ENCODE peak calls at places on chromosomes 5 and 9, in four cellular contexts. D is breast epithelium, N is spleen, X is GM06990. L is an unnamed sample.

GRCh38 chr5:134614461-134615085 is 18.1 kb downstream of the SAR1B start:
- DNase-seq in D (no peak), N (no peak), X (no peak), L (no peak)

GRCh38 chr9:2872307-2872940 is 28.5 kb upstream of the PUM3 start:
- DNase-seq in D (no peak), N (no peak), X (no peak), L (no peak)

GRCh38 chr5:181197326-181197951 is 7.6 kb downstream of the TRIM7 start:
- DNase-seq in D (no peak), N (no peak), X (no peak), L (no peak)

GRCh38 chr5:159894149-159894720 is 22.0 kb upstream of the ADRA1B start:
- DNase-seq in D (no peak), N (no peak), X (no peak), L (no peak)

GRCh38 chr5:140317859-140318258 is 15.0 kb upstream of the PFDN1 start:
- DNase-seq in D (no peak), N (no peak), X (no peak), L (no peak)

GRCh38 chr5:56026863-56027300 is 32.1 kb upstream of the IL6ST start:
- DNase-seq in D (no peak), N (no peak), X (peak; percentile 60), L (peak; percentile 77)

GRCh38 chr9:86176468-86176867 is 77.1 kb upstream of the GOLM1 start:
- DNase-seq in D (no peak), N (no peak), X (no peak), L (no peak)

GRCh38 chr9:99403371-99403770 is 181.3 kb downstream of the SEC61B start:
- DNase-seq in D (no peak), N (no peak), X (no peak), L (no peak)

GRCh38 chr9:127835930-127836586 is 18.4 kb downstream of the ENG start:
- DNase-seq in D (no peak), N (no peak), X (no peak), L (no peak)

GRCh38 chr9:97615439-97616072 is 17.6 kb downstream of the TSTD2 start:
- DNase-seq in D (peak; percentile 41), N (no peak), X (no peak), L (peak; percentile 64)

GRCh38 chr9:131738838-131739191 is 1.1 kb downstream of the RAPGEF1 start:
- DNase-seq in D (no peak), N (no peak), X (no peak), L (no peak)

GRCh38 chr5:16057277-16057676 is 122.3 kb downstream of the MARCHF11 start:
- DNase-seq in D (no peak), N (no peak), X (no peak), L (no peak)

GRCh38 chr5:134738963-134739661 is 764 bp downstream of the CAMLG start:
- DNase-seq in D (peak; percentile 28), N (peak; percentile 77), X (peak; percentile 20), L (peak; percentile 48)

GRCh38 chr9:114285166-114285867 is 37.6 kb upstream of the ORM1 start:
- DNase-seq in D (no peak), N (peak; percentile 67), X (no peak), L (no peak)

GRCh38 chr9:32644698-32645097 is 9.2 kb upstream of the TAF1L start:
- DNase-seq in D (no peak), N (no peak), X (no peak), L (no peak)

GRCh38 chr5:107516452-107517184 is 154.1 kb downstream of the EFNA5 start:
- DNase-seq in D (no peak), N (no peak), X (no peak), L (no peak)

GRCh38 chr5:172454355-172455086 is at the start of gene SH3PXD2B:
- DNase-seq in D (no peak), N (peak; percentile 81), X (peak; percentile 39), L (peak; percentile 77)

GRCh38 chr9:83024501-83025125 is 38.3 kb downstream of the RASEF start:
- DNase-seq in D (no peak), N (no peak), X (no peak), L (no peak)

GRCh38 chr9:133957328-133957727 is 34.8 kb downstream of the VAV2 start:
- DNase-seq in D (no peak), N (peak; percentile 73), X (peak; percentile 61), L (no peak)

GRCh38 chr9:95696701-95697100 is 178.8 kb upstream of the ERCC6L2 start:
- DNase-seq in D (no peak), N (no peak), X (no peak), L (no peak)

GRCh38 chr9:113579270-113580040 is 115.9 kb downstream of the RGS3 start:
- DNase-seq in D (no peak), N (peak; percentile 93), X (no peak), L (no peak)

GRCh38 chr5:2174572-2174971 is 291.8 kb upstream of the IRX4 start:
- DNase-seq in D (no peak), N (peak; percentile 46), X (no peak), L (no peak)

GRCh38 chr5:147935032-147935431 is 28.7 kb upstream of the C5orf46 start:
- DNase-seq in D (no peak), N (no peak), X (no peak), L (no peak)

GRCh38 chr9:15837079-15837679 is 284.3 kb downstream of the CCDC171 start:
- DNase-seq in D (no peak), N (no peak), X (no peak), L (peak; percentile 58)

GRCh38 chr5:138641547-138642298 is 66.5 kb upstream of the HSPA9 start:
- DNase-seq in D (no peak), N (peak; percentile 81), X (no peak), L (peak; percentile 73)

GRCh38 chr5:90930756-90931431 is 372.3 kb downstream of the ADGRV1 start:
- DNase-seq in D (no peak), N (no peak), X (no peak), L (no peak)

GRCh38 chr9:110088099-110088498 is 119.9 kb downstream of the C9orf152 start:
- DNase-seq in D (no peak), N (no peak), X (no peak), L (no peak)

GRCh38 chr9:37146372-37146771 is 26.0 kb downstream of the ZCCHC7 start:
- DNase-seq in D (no peak), N (no peak), X (no peak), L (peak; percentile 29)

GRCh38 chr5:118862596-118862995 is 125.8 kb downstream of the DTWD2 start:
- DNase-seq in D (no peak), N (no peak), X (no peak), L (no peak)

GRCh38 chr5:84091400-84091799 is 293.3 kb downstream of the EDIL3 start:
- DNase-seq in D (no peak), N (no peak), X (no peak), L (no peak)

GRCh38 chr5:84092738-84093137 is 291.9 kb downstream of the EDIL3 start:
- DNase-seq in D (no peak), N (no peak), X (no peak), L (no peak)

GRCh38 chr5:84086517-84086916 is 298.2 kb downstream of the EDIL3 start:
- DNase-seq in D (no peak), N (no peak), X (no peak), L (no peak)

GRCh38 chr5:84085387-84086041 is 299.2 kb downstream of the EDIL3 start:
- DNase-seq in D (no peak), N (no peak), X (no peak), L (no peak)

GRCh38 chr5:84088996-84089395 is 295.7 kb downstream of the EDIL3 start:
- DNase-seq in D (no peak), N (no peak), X (no peak), L (no peak)
- TF ChIP-seq CTCF in D (no peak), N (no peak), X (peak; percentile 19), L (no peak)

GRCh38 chr9:36135791-36136276 is 699 bp upstream of the GLIPR2 start:
- DNase-seq in D (no peak), N (no peak), X (no peak), L (no peak)

GRCh38 chr9:36136894-36137391 is 410 bp downstream of the GLIPR2 start:
- DNase-seq in D (no peak), N (no peak), X (no peak), L (no peak)

GRCh38 chr9:36137392-36138004 is 965 bp downstream of the GLIPR2 start:
- DNase-seq in D (no peak), N (no peak), X (no peak), L (no peak)

GRCh38 chr9:36134761-36135505 is 1.6 kb upstream of the GLIPR2 start:
- DNase-seq in D (no peak), N (no peak), X (no peak), L (no peak)

GRCh38 chr9:36136277-36136893 is at the start of gene GLIPR2:
- DNase-seq in D (peak; percentile 38), N (peak; percentile 97), X (peak; percentile 84), L (peak; percentile 96)
- TF ChIP-seq CTCF in D (no peak), N (no peak), X (no peak), L (no peak)

GRCh38 chr5:103881560-103881959 is 319.0 kb upstream of the NUDT12 start:
- DNase-seq in D (no peak), N (no peak), X (no peak), L (no peak)
- TF ChIP-seq CTCF in D (no peak), N (no peak), X (no peak), L (no peak)

GRCh38 chr5:6434737-6435136 is 13.9 kb upstream of the UBE2QL1 start:
- DNase-seq in D (no peak), N (no peak), X (no peak), L (no peak)

GRCh38 chr5:6431214-6432195 is 17.2 kb upstream of the UBE2QL1 start:
- DNase-seq in D (no peak), N (no peak), X (no peak), L (no peak)

GRCh38 chr5:6432206-6432605 is 16.5 kb upstream of the UBE2QL1 start:
- DNase-seq in D (no peak), N (no peak), X (no peak), L (no peak)

GRCh38 chr5:6436715-6437340 is 11.8 kb upstream of the UBE2QL1 start:
- DNase-seq in D (no peak), N (no peak), X (no peak), L (no peak)

GRCh38 chr5:6435356-6435755 is 13.3 kb upstream of the UBE2QL1 start:
- DNase-seq in D (no peak), N (no peak), X (no peak), L (no peak)
- TF ChIP-seq CTCF in D (no peak), N (peak; percentile 33), X (peak; percentile 47), L (peak; percentile 45)

GRCh38 chr5:179408646-179409045 is 63.4 kb upstream of the ADAMTS2 start:
- DNase-seq in D (no peak), N (no peak), X (no peak), L (peak; percentile 17)
- TF ChIP-seq CTCF in D (no peak), N (no peak), X (no peak), L (no peak)